ENCODE peak calls at places on chromosomes 16 and 17, in six cellular contexts. One of them, this sample, is unnamed.

GRCh38 chr16:56898847-56899246 is 33.1 kb upstream of the HERPUD1 start:
- DNase-seq in body of pancreas: no peak
- DNase-seq in ovary: no peak
- DNase-seq in transverse colon: no peak
- DNase-seq in heart left ventricle: no peak
- DNase-seq in A549: no peak
- DNase-seq in this sample: no peak

GRCh38 chr17:83162035-83162745 is 82.8 kb downstream of the METRNL start:
- DNase-seq in A549: no peak
- DNase-seq in heart left ventricle: no peak
- DNase-seq in body of pancreas: no peak
- DNase-seq in transverse colon: no peak
- DNase-seq in ovary: no peak
- DNase-seq in this sample: no peak

GRCh38 chr17:81902653-81903414 is 796 bp downstream of the NPB start:
- DNase-seq in transverse colon: no peak
- DNase-seq in body of pancreas: no peak
- DNase-seq in A549: no peak
- DNase-seq in ovary: no peak
- DNase-seq in heart left ventricle: peak; percentile 26
- DNase-seq in this sample: no peak

GRCh38 chr16:79599256-79599836 is 1.2 kb downstream of the MAF start:
- DNase-seq in A549: peak; percentile 31
- DNase-seq in ovary: peak; percentile 44
- DNase-seq in body of pancreas: peak; percentile 20
- DNase-seq in transverse colon: no peak
- DNase-seq in heart left ventricle: peak; percentile 40
- DNase-seq in this sample: peak; percentile 1

GRCh38 chr16:22161999-22162657 is at the start of gene SDR42E2:
- DNase-seq in transverse colon: peak; percentile 38
- DNase-seq in body of pancreas: peak; percentile 57
- DNase-seq in ovary: no peak
- DNase-seq in heart left ventricle: no peak
- DNase-seq in A549: no peak
- DNase-seq in this sample: no peak

GRCh38 chr16:81803332-81803731 is 24.2 kb downstream of the PLCG2 start:
- DNase-seq in A549: no peak
- DNase-seq in transverse colon: no peak
- DNase-seq in heart left ventricle: no peak
- DNase-seq in body of pancreas: no peak
- DNase-seq in ovary: no peak
- DNase-seq in this sample: no peak

GRCh38 chr17:320139-320538 is 32.5 kb downstream of the RPH3AL start:
- DNase-seq in ovary: no peak
- DNase-seq in transverse colon: no peak
- DNase-seq in A549: no peak
- DNase-seq in body of pancreas: peak; percentile 47
- DNase-seq in heart left ventricle: no peak
- DNase-seq in this sample: no peak

GRCh38 chr17:31444026-31444425 is 52.6 kb downstream of the RAB11FIP4 start:
- DNase-seq in heart left ventricle: no peak
- DNase-seq in ovary: no peak
- DNase-seq in A549: no peak
- DNase-seq in transverse colon: no peak
- DNase-seq in body of pancreas: no peak
- DNase-seq in this sample: no peak

GRCh38 chr17:27989046-27989445 is 53.4 kb upstream of the NLK start:
- DNase-seq in transverse colon: no peak
- DNase-seq in ovary: no peak
- DNase-seq in heart left ventricle: no peak
- DNase-seq in A549: no peak
- DNase-seq in body of pancreas: no peak
- DNase-seq in this sample: no peak

GRCh38 chr17:63993368-63993990 is 4.7 kb upstream of the PRR29 start:
- DNase-seq in A549: no peak
- DNase-seq in transverse colon: no peak
- DNase-seq in body of pancreas: no peak
- DNase-seq in heart left ventricle: no peak
- DNase-seq in ovary: no peak
- DNase-seq in this sample: no peak

GRCh38 chr16:30585022-30585399 is 486 bp downstream of the ZNF785 start:
- DNase-seq in heart left ventricle: no peak
- DNase-seq in A549: no peak
- DNase-seq in transverse colon: peak; percentile 30
- DNase-seq in ovary: peak; percentile 26
- DNase-seq in body of pancreas: no peak
- DNase-seq in this sample: no peak

GRCh38 chr16:3810198-3810664 is 70.3 kb downstream of the CREBBP start:
- DNase-seq in ovary: no peak
- DNase-seq in heart left ventricle: no peak
- DNase-seq in A549: no peak
- DNase-seq in transverse colon: no peak
- DNase-seq in body of pancreas: no peak
- DNase-seq in this sample: no peak

GRCh38 chr17:10798910-10799309 is 5.0 kb downstream of the TMEM238L start:
- DNase-seq in ovary: no peak
- DNase-seq in A549: no peak
- DNase-seq in heart left ventricle: no peak
- DNase-seq in transverse colon: no peak
- DNase-seq in body of pancreas: no peak
- DNase-seq in this sample: no peak

GRCh38 chr17:10798332-10798749 is 5.6 kb downstream of the TMEM238L start:
- DNase-seq in transverse colon: peak; percentile 73
- DNase-seq in ovary: no peak
- DNase-seq in heart left ventricle: no peak
- DNase-seq in A549: no peak
- DNase-seq in body of pancreas: peak; percentile 70
- DNase-seq in this sample: no peak

GRCh38 chr17:10799407-10799806 is 4.5 kb downstream of the TMEM238L start:
- DNase-seq in transverse colon: no peak
- DNase-seq in ovary: no peak
- DNase-seq in A549: no peak
- DNase-seq in heart left ventricle: no peak
- DNase-seq in body of pancreas: peak; percentile 13
- DNase-seq in this sample: no peak

GRCh38 chr17:10793256-10793655 is 10.6 kb downstream of the TMEM238L start:
- DNase-seq in heart left ventricle: no peak
- DNase-seq in A549: no peak
- DNase-seq in body of pancreas: no peak
- DNase-seq in transverse colon: no peak
- DNase-seq in ovary: no peak
- DNase-seq in this sample: no peak

DNA sequence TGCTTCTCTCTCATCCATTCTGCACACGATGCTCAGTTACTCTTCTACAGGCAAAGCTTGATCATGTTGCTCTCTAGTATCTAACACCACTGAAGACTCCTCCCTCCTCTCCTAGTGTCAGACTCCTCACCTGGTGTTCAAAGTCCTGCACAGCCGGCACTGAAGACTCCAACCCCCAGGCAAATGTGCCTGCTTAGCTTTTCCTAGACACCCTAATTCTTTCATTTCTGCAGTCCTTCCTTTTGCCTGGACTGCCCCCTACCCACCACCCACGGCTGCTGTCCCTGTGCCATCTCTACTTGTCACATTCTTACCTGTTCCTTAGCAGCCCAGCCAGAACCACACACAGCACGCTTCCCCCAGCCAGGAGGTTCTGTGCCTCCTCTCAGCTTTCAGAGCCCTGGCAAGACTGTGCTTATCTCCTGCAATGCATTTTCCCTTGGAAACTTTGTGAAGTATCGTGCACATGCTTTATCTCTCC is 6.0 kb downstream of the TMEM238L start:
- DNase-seq in heart left ventricle: no peak
- DNase-seq in ovary: no peak
- DNase-seq in body of pancreas: no peak
- DNase-seq in transverse colon: peak; percentile 57
- DNase-seq in A549: no peak
- DNase-seq in this sample: no peak
- TF ChIP-seq POLR2A in heart left ventricle: no peak
- TF ChIP-seq POLR2A in ovary: no peak
- TF ChIP-seq POLR2A in body of pancreas: no peak
- TF ChIP-seq POLR2A in transverse colon: no peak
- TF ChIP-seq POLR2A in A549: no peak
- TF ChIP-seq POLR2A in this sample: no peak

GRCh38 chr17:74032222-74032621 is 171.3 kb upstream of the RPL38 start:
- DNase-seq in heart left ventricle: no peak
- DNase-seq in ovary: no peak
- DNase-seq in body of pancreas: no peak
- DNase-seq in A549: no peak
- DNase-seq in transverse colon: no peak
- DNase-seq in this sample: no peak
- TF ChIP-seq POLR2A in heart left ventricle: no peak
- TF ChIP-seq POLR2A in ovary: no peak
- TF ChIP-seq POLR2A in body of pancreas: no peak
- TF ChIP-seq POLR2A in A549: no peak
- TF ChIP-seq POLR2A in transverse colon: no peak
- TF ChIP-seq POLR2A in this sample: no peak

GRCh38 chr17:42294469-42295398 is 6.4 kb downstream of the STAT5A start:
- DNase-seq in heart left ventricle: no peak
- DNase-seq in A549: no peak
- DNase-seq in body of pancreas: no peak
- DNase-seq in transverse colon: no peak
- DNase-seq in ovary: no peak
- DNase-seq in this sample: no peak
- TF ChIP-seq POLR2A in heart left ventricle: no peak
- TF ChIP-seq POLR2A in A549: no peak
- TF ChIP-seq POLR2A in body of pancreas: no peak
- TF ChIP-seq POLR2A in transverse colon: no peak
- TF ChIP-seq POLR2A in ovary: no peak
- TF ChIP-seq POLR2A in this sample: peak; percentile 39

GRCh38 chr17:79777166-79777843 is 643 bp upstream of the CBX2 start:
- DNase-seq in transverse colon: peak; percentile 52
- DNase-seq in body of pancreas: peak; percentile 64
- DNase-seq in A549: peak; percentile 73
- DNase-seq in heart left ventricle: peak; percentile 79
- DNase-seq in ovary: peak; percentile 77
- DNase-seq in this sample: peak; percentile 73
- TF ChIP-seq POLR2A in transverse colon: no peak
- TF ChIP-seq POLR2A in body of pancreas: no peak
- TF ChIP-seq POLR2A in A549: peak; percentile 14
- TF ChIP-seq POLR2A in heart left ventricle: no peak
- TF ChIP-seq POLR2A in ovary: no peak
- TF ChIP-seq POLR2A in this sample: no peak

This sample was measured in erythroblast.